ENCODE peak calls at places on chromosome 21, in six cellular contexts. R is HepG2, H is SK-N-SH, E is IMR-90, K is K562, C is GM12878. Y is an unnamed sample.

GRCh38 chr21:27633631-27634030 is 666.7 kb upstream of the ADAMTS5 start:
- DNase-seq in H (no peak), C (no peak), K (no peak), E (no peak), R (no peak), Y (no peak)

GRCh38 chr21:26437326-26438009 is 135.6 kb downstream of the CYYR1 start:
- DNase-seq in H (no peak), E (no peak), R (no peak), K (no peak), C (no peak), Y (no peak)

GRCh38 chr21:28884481-28884880 is 108.2 kb downstream of the LTN1 start:
- DNase-seq in K (no peak), E (peak; percentile 8), C (no peak), R (no peak), H (peak; percentile 17), Y (no peak)

GRCh38 chr21:38376693-38377092 is 119.9 kb downstream of the KCNJ15 start:
- DNase-seq in K (no peak), E (no peak), R (no peak), C (no peak), H (no peak), Y (no peak)

GRCh38 chr21:20330652-20331051 is 667.6 kb upstream of the NCAM2 start:
- DNase-seq in R (no peak), K (no peak), E (no peak), C (no peak), H (no peak), Y (no peak)

GRCh38 chr21:36550761-36551160 is 70.8 kb upstream of the CLDN14 start:
- DNase-seq in H (no peak), C (no peak), E (peak; percentile 23), K (no peak), R (no peak), Y (no peak)

GRCh38 chr21:39006653-39007417 is 176.4 kb downstream of the PSMG1 start:
- DNase-seq in C (no peak), K (no peak), H (no peak), E (no peak), R (no peak), Y (no peak)

GRCh38 chr21:38352536-38353219 is 95.9 kb downstream of the KCNJ15 start:
- DNase-seq in C (no peak), H (peak; percentile 35), K (peak; percentile 71), E (peak; percentile 76), R (peak; percentile 3), Y (peak; percentile 47)

GRCh38 chr21:16196521-16197208 is 466.9 kb downstream of the USP25 start:
- DNase-seq in R (no peak), H (no peak), E (no peak), K (no peak), C (no peak), Y (no peak)

GRCh38 chr21:37368536-37369279 is 2.1 kb downstream of the DYRK1A start:
- DNase-seq in R (no peak), K (no peak), E (peak; percentile 48), C (no peak), H (no peak), Y (no peak)

GRCh38 chr21:26405735-26406361 is 167.2 kb downstream of the CYYR1 start:
- DNase-seq in E (peak; percentile 72), R (no peak), K (no peak), C (no peak), H (no peak), Y (peak; percentile 58)

GRCh38 chr21:21268061-21268471 is 269.9 kb downstream of the NCAM2 start:
- DNase-seq in K (no peak), E (peak; percentile 4), C (no peak), H (no peak), R (no peak), Y (no peak)

GRCh38 chr21:35138665-35139381 is 89.7 kb upstream of the RUNX1 start:
- DNase-seq in R (no peak), H (no peak), C (no peak), K (peak; percentile 33), E (peak; percentile 95), Y (no peak)

GRCh38 chr21:37219766-37220432 is 47.2 kb downstream of the VPS26C start:
- DNase-seq in E (no peak), R (no peak), C (no peak), H (no peak), K (no peak), Y (peak; percentile 4)

GRCh38 chr21:33848252-33848953 is 67.2 kb downstream of the ATP5PO start:
- DNase-seq in C (no peak), R (no peak), E (no peak), H (no peak), K (no peak), Y (no peak)

GRCh38 chr21:38803075-38803474 is 2.7 kb upstream of the ETS2 start:
- DNase-seq in C (no peak), E (no peak), R (no peak), K (no peak), H (no peak), Y (no peak)

GRCh38 chr21:35423694-35424093 is 374.6 kb upstream of the RUNX1 start:
- DNase-seq in C (no peak), E (peak; percentile 76), H (no peak), K (no peak), R (no peak), Y (no peak)

GRCh38 chr21:35989185-35989735 is 71.1 kb downstream of the SETD4 start:
- DNase-seq in C (no peak), H (no peak), R (no peak), E (no peak), K (no peak), Y (no peak)

GRCh38 chr21:34148826-34149558 is 75.6 kb downstream of the MRPS6 start:
- DNase-seq in K (no peak), C (no peak), E (no peak), H (no peak), R (peak; percentile 67), Y (no peak)

GRCh38 chr21:38282921-38283320 is 26.1 kb downstream of the KCNJ15 start:
- DNase-seq in K (no peak), E (peak; percentile 50), C (no peak), R (no peak), H (no peak), Y (no peak)

GRCh38 chr21:34553199-34553952 is 41.4 kb upstream of the KCNE1 start:
- DNase-seq in R (no peak), H (no peak), C (no peak), E (peak; percentile 82), K (no peak), Y (no peak)

GRCh38 chr21:28427356-28428022 is 565.2 kb downstream of the LTN1 start:
- DNase-seq in H (no peak), R (no peak), C (no peak), K (no peak), E (peak; percentile 67), Y (no peak)

GRCh38 chr21:27722095-27722494 is 755.2 kb upstream of the ADAMTS5 start:
- DNase-seq in H (no peak), R (no peak), K (no peak), C (no peak), E (no peak), Y (no peak)

GRCh38 chr21:34593423-34593822 is 21.5 kb downstream of the RCAN1 start:
- DNase-seq in K (no peak), C (no peak), H (no peak), R (no peak), E (no peak), Y (no peak)

GRCh38 chr21:20856926-20857325 is 141.3 kb upstream of the NCAM2 start:
- DNase-seq in C (no peak), R (no peak), K (peak; percentile 11), E (no peak), H (no peak), Y (no peak)

GRCh38 chr21:35367558-35367957 is 318.5 kb upstream of the RUNX1 start:
- DNase-seq in H (no peak), K (no peak), E (no peak), C (no peak), R (no peak), Y (no peak)

GRCh38 chr21:27719226-27719625 is 752.3 kb upstream of the ADAMTS5 start:
- DNase-seq in E (no peak), H (no peak), C (no peak), K (no peak), R (no peak), Y (no peak)

DNA sequence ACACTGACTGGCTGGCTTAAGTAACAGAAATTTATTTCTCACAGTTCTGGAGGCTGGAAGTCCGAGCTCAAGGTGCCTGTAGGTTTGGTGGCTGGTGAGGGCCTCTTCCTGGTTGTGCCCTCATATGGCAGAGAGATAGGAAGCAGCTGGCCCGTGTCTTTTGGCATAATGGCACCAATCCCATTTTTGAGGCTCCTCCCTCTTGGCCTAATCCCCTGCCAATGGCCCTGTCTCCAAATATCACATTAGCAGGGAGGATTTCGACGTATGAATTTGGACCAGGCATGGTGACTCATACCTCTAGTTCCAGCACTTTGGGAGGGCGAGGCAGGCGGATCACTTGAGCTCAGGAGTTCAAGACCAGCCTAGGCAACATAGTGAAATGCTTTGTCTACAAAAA is 37.4 kb downstream of the AGPAT3 start:
- DNase-seq in K (peak; percentile 22), R (no peak), E (peak; percentile 27), C (no peak), H (no peak), Y (no peak)
- H3K27ac ChIP-seq in K (no peak overlapping the region), R (no peak overlapping the region), E (no peak overlapping the region), C (no peak overlapping the region), H (no peak overlapping the region), Y (no peak overlapping the region)

GRCh38 chr21:15170614-15171013 is 105.8 kb upstream of the NRIP1 start:
- DNase-seq in R (no peak), C (no peak), H (no peak), K (no peak), E (no peak), Y (no peak)
- TF ChIP-seq SMC3 in R (no peak), C (no peak), H (no peak), K (no peak), E (no peak), Y (no peak)

GRCh38 chr21:45403133-45403824 is 1.7 kb upstream of the COL18A1 start:
- DNase-seq in C (no peak), E (no peak), R (no peak), H (no peak), K (no peak), Y (no peak)
- H3K27ac ChIP-seq in C (no peak overlapping the region), E (no peak overlapping the region), R (no peak overlapping the region), H (no peak overlapping the region), K (no peak overlapping the region), Y (no peak overlapping the region)

DNA sequence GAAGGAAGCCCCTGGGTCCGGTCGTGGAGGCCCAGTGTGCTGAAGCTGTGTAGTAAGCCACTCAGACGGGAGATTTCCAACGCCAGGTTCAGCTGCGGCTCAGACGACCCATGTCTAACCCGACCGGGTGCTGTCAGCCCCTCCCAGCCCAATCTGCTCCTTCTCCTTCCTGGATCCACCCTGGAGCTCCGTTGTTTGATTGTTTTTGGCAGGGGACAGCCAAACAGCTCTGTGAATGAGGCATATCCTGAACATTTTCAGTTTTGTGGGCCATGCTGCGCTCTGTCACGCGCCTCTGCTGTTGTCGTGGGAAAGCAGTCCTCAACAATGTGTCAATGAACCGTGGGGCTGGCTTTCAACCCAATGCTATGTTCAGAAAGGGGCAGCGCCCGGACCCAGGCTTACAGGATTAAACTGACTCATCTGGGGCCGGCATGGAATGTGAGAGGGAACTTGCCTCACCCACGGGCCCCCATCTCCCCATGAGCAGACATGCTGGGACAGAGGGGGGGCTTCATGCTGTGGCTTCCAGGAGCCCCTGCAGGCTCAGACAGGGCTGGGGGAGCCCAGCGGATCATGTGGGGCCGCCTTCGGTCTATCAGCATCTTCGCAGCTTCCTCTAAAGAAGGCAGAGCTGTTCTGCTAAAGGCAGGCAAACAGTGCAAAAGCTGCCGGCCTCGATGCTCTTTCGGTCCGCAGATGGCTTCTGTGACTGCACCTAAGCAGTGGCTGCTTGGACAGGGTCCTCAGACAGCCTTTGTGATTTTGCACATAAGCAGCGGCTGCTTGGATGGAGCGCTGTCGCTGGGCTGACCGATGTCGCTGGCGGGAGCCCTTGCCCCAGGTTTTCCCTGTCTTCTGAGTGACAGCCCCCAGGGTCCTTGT is 101.7 kb downstream of the RIPK4 start:
- DNase-seq in C (no peak), E (peak; percentile 67), H (no peak), R (no peak), K (no peak), Y (no peak)
- TF ChIP-seq SMC3 in C (no peak), E (no peak), H (no peak), R (no peak), K (no peak), Y (no peak)

GRCh38 chr21:32523463-32523862 is 61.9 kb downstream of the TCP10L start:
- DNase-seq in H (no peak), E (no peak), R (no peak), C (no peak), K (no peak), Y (no peak)
- H3K27ac ChIP-seq in H (no peak overlapping the region), E (no peak overlapping the region), R (no peak overlapping the region), C (no peak overlapping the region), K (no peak overlapping the region), Y (no peak overlapping the region)